ENCODE peak calls at places on chromosomes 11 and 22, in eight cellular contexts. X is lower lobe of right lung, O is kidney, W is left ventricle myocardium inferior, H is small intestine, U is cardiac muscle cell, R is lung, E is body of pancreas. Z is an unnamed sample.
A peak's percentile ranks its signal among the peaks of the same experiment; 100 is the strongest.

GRCh38 chr22:31944700-31945477 is 554 bp downstream of the YWHAH start:
- DNase-seq in E (peak; percentile 60), R (peak; percentile 41), O (peak; percentile 89), U (peak; percentile 19), X (peak; percentile 49), H (peak; percentile 40), W (peak; percentile 65), Z (peak; percentile 89)

GRCh38 chr22:45505991-45506743 is 3.5 kb downstream of the FBLN1 start:
- DNase-seq in U (no peak), E (no peak), X (no peak), H (no peak), W (peak; percentile 11), R (no peak), O (peak; percentile 41), Z (peak; percentile 6)

GRCh38 chr11:132685174-132685611 is 847.1 kb downstream of the OPCML start:
- DNase-seq in O (no peak), R (no peak), H (peak; percentile 17), W (no peak), X (no peak), U (peak; percentile 64), E (no peak), Z (no peak)

GRCh38 chr11:122189259-122189658 is 73.2 kb upstream of the BLID start:
- DNase-seq in O (no peak), W (no peak), H (no peak), E (no peak), R (no peak), X (no peak), U (peak; percentile 94), Z (no peak)

GRCh38 chr22:31278643-31279326 is 13.5 kb downstream of the PIK3IP1 start:
- DNase-seq in R (no peak), U (no peak), O (no peak), X (no peak), H (no peak), W (no peak), E (no peak), Z (no peak)

GRCh38 chr11:16430674-16431073 is 74.3 kb upstream of the SOX6 start:
- DNase-seq in X (no peak), H (no peak), E (no peak), U (no peak), W (no peak), R (no peak), O (no peak), Z (no peak)

GRCh38 chr11:22432331-22433065 is 94.3 kb downstream of the SLC17A6 start:
- DNase-seq in E (peak; percentile 55), W (peak; percentile 40), H (no peak), O (peak; percentile 71), R (no peak), U (peak; percentile 83), X (no peak), Z (peak; percentile 51)

GRCh38 chr22:45892681-45893461 is 84.1 kb downstream of the WNT7B start:
- DNase-seq in W (peak; percentile 11), R (no peak), X (peak; percentile 38), E (no peak), H (no peak), O (peak; percentile 61), U (no peak), Z (peak; percentile 38)

GRCh38 chr11:64101461-64101860 is 64.5 kb downstream of the MACROD1 start:
- DNase-seq in R (no peak), U (no peak), H (no peak), E (no peak), O (no peak), W (no peak), X (no peak), Z (peak; percentile 29)

GRCh38 chr11:121071456-121072236 is 29.4 kb upstream of the TECTA start:
- DNase-seq in O (no peak), U (no peak), X (no peak), H (no peak), R (no peak), W (no peak), E (no peak), Z (no peak)

GRCh38 chr11:38824573-38824972 is 2226.5 kb upstream of the RAG2 start:
- DNase-seq in O (no peak), E (no peak), W (no peak), R (no peak), H (peak; percentile 0), X (no peak), U (peak; percentile 25), Z (no peak)

GRCh38 chr11:35256296-35256695 is 117.3 kb downstream of the CD44 start:
- DNase-seq in H (no peak), U (no peak), W (no peak), R (no peak), E (no peak), O (no peak), X (no peak), Z (no peak)

GRCh38 chr11:47104337-47104950 is 72.2 kb downstream of the ARFGAP2 start:
- DNase-seq in U (peak; percentile 46), E (no peak), H (no peak), X (no peak), O (no peak), R (no peak), W (no peak), Z (no peak)

GRCh38 chr11:64745523-64746328 is 1.8 kb upstream of the RASGRP2 start:
- DNase-seq in R (peak; percentile 80), O (peak; percentile 98), U (peak; percentile 75), W (peak; percentile 92), X (peak; percentile 90), E (peak; percentile 53), H (peak; percentile 47), Z (peak; percentile 96)

GRCh38 chr22:46703996-46704370 is 34.1 kb downstream of the CERK start:
- DNase-seq in H (no peak), W (no peak), R (no peak), X (no peak), E (no peak), O (no peak), U (no peak), Z (no peak)

GRCh38 chr22:39748877-39749276 is 144.7 kb downstream of the ENTHD1 start:
- DNase-seq in R (no peak), E (no peak), W (no peak), U (peak; percentile 20), X (no peak), O (no peak), H (no peak), Z (no peak)

DNA sequence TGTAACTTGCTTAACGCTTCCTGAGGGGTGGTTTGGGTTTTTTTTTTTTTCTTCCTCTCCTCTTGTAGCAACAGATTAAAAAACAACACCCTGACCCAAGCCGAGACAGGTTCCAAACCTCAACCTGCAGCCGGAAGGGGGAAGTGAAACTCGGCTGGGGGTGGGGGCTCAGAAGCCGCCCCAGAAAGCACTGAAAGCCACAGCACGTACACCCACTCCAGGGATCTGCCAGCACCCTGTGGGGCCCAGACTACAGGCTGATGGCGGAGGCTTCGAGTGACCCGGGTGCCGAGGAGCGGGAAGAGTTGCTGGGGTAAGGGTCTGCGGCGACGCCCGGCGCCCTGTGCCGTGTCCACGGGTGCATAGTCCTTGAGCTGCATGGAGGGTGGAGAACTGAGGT is at the start of gene LSP1:
- DNase-seq in R (no peak), H (peak; percentile 66), X (peak; percentile 80), U (no peak), O (peak; percentile 82), E (no peak), W (no peak), Z (no peak)
- H3K4me1 ChIP-seq in R (no peaks in the 10 kb centered on the region), H (no peaks in the 10 kb centered on the region), X (peaks cover 31% of the 10 kb centered on the region), U (no peaks in the 10 kb centered on the region), O (no peaks in the 10 kb centered on the region), E (no peaks in the 10 kb centered on the region), W (peaks cover 12% of the 10 kb centered on the region), Z (no peaks in the 10 kb centered on the region)

GRCh38 chr22:37611202-37611601 is 2.6 kb downstream of the GGA1 start:
- DNase-seq in H (no peak), E (no peak), W (no peak), U (peak; percentile 34), X (no peak), O (no peak), R (no peak), Z (no peak)

GRCh38 chr22:37607912-37608476 is 640 bp upstream of the GGA1 start:
- DNase-seq in X (no peak), U (peak; percentile 23), W (no peak), H (no peak), E (no peak), R (no peak), O (no peak), Z (no peak)

GRCh38 chr22:37609240-37610152 is 862 bp downstream of the GGA1 start:
- DNase-seq in R (no peak), U (no peak), W (no peak), H (no peak), E (no peak), O (no peak), X (no peak), Z (peak; percentile 62)

GRCh38 chr22:37608477-37609239 is at the start of gene GGA1:
- DNase-seq in E (peak; percentile 95), X (peak; percentile 98), U (peak; percentile 98), R (peak; percentile 95), O (peak; percentile 99), H (peak; percentile 98), W (peak; percentile 96), Z (peak; percentile 98)

DNA sequence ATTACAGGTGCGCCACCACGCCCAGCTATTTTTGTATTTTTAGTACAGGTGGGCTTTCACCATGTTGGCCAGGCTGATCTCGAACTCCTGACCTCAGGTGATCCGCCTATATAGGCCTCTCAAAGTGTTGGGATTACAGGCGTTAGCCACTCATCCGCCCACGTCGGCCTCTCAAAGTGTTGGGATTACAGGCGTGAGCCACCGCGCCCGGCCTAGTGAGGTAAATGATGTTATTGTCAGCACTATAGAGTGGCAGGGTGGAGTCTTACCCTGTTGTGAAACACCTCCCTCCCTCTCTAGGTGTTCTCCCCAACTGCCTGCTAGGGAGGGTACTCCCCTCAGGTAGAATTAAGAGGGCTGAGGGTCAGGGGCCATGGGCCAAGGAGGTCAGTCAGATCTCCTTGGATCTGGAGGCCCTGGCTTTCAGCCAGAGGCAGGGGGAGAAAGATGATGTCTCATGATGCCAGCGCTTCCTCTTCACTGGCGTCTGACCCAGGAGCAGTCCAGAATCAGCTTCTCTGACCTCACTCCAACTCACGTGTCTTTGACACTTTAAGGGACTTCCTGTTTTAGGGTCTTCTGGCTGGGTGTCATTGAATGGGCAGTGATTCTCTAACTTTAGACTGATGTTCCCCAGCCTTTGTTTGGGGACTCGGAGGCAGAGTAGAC is 2.0 kb downstream of the GGA1 start:
- DNase-seq in H (no peak), W (no peak), R (no peak), U (no peak), E (no peak), O (no peak), X (peak; percentile 74), Z (no peak)
- H3K4me3 ChIP-seq in H (no peak overlapping the region), W (peak overlapping the region; percentile 92), R (no peak overlapping the region), U (no peak overlapping the region), E (no peak overlapping the region), O (no peak overlapping the region), X (peak overlapping the region; percentile 79), Z (no peak overlapping the region)

DNA sequence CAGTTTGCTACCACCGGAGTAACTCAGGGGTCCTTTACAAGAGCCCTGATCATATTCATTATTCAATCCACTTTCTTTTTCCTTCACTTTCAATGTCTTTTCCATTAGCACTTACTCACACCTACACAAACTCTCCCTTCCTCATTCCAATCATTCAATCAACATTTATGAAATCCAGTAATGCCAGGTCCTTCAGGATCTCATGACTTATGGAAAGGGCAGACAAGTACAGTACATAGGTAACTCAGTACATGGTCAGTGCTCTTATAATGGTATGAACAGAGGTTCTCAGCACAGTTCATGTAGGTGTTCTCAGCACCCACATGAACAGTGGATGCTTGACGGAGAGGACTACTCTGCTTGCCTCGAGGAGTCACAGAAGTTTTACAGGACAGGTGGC is 106.6 kb downstream of the USP35 start:
- DNase-seq in H (no peak), R (no peak), W (no peak), U (no peak), E (no peak), O (no peak), X (no peak), Z (no peak)
- H3K4me1 ChIP-seq in H (no peaks in the 10 kb centered on the region), R (peaks cover 25% of the 10 kb centered on the region), W (peaks cover 52% of the 10 kb centered on the region), U (no peaks in the 10 kb centered on the region), E (peaks cover 5% of the 10 kb centered on the region), O (peaks cover 10% of the 10 kb centered on the region), X (peaks cover 46% of the 10 kb centered on the region), Z (peaks cover 2% of the 10 kb centered on the region)

GRCh38 chr11:117201906-117202305 is 2.7 kb downstream of the TAGLN start:
- DNase-seq in W (no peak), E (no peak), X (no peak), O (no peak), U (peak; percentile 55), R (no peak), H (no peak), Z (peak; percentile 71)
- H3K4me3 ChIP-seq in W (peak overlapping the region; percentile 58), E (no peak overlapping the region), X (peak overlapping the region; percentile 38), O (peak overlapping the region; percentile 63), U (no peak overlapping the region), R (peak overlapping the region; percentile 23), H (no peak overlapping the region), Z (peak overlapping the region; percentile 40)